ENCODE peak calls at places on chromosome X, in nine cellular contexts. Z is IMR-90; J is COR-L47; G is HFFc6; F is HCEC 1CT; V is dorsolateral prefrontal cortex; R is bronchial epithelial cell; P is AG20443; I is activated T-cell treated with anti-CD3 and anti-CD28 coated beads, Interleukin-2, amount 50 U/mL, for 24 hours. L is an unnamed sample.

GRCh38 chrX:20461576-20461975 is 194.9 kb upstream of the RPS6KA3 start:
- DNase-seq in Z (peak; percentile 39), J (no peak), G (peak; percentile 28), F (peak; percentile 55), V (no peak), R (peak; percentile 55), P (peak; percentile 8), I (no peak), L (no peak)

GRCh38 chrX:12771445-12772069 is 19.7 kb upstream of the PRPS2 start:
- DNase-seq in Z (peak; percentile 31), J (peak; percentile 1), G (peak; percentile 2), F (peak; percentile 43), V (no peak), R (no peak), P (no peak), I (peak; percentile 74), L (no peak)

GRCh38 chrX:22748093-22748999 is 251.4 kb upstream of the DDX53 start:
- DNase-seq in Z (peak; percentile 47), J (peak; percentile 7), G (peak; percentile 24), F (peak; percentile 36), V (no peak), R (peak; percentile 20), P (peak; percentile 39), I (peak; percentile 45), L (no peak)

GRCh38 chrX:10482262-10482661 is 138.1 kb downstream of the MID1 start:
- DNase-seq in Z (no peak), J (no peak), G (no peak), F (no peak), V (no peak), R (no peak), P (no peak), I (no peak), L (no peak)

GRCh38 chrX:131958724-131959123 is 64.4 kb upstream of the STK26 start:
- DNase-seq in Z (no peak), J (no peak), G (no peak), F (no peak), V (no peak), R (no peak), P (no peak), I (no peak), L (no peak)

GRCh38 chrX:72100824-72101351 is 30.8 kb downstream of the RTL5 start:
- DNase-seq in Z (no peak), J (no peak), G (no peak), F (no peak), V (no peak), R (no peak), P (peak; percentile 15), I (peak; percentile 64), L (no peak)

GRCh38 chrX:139543920-139544319 is 13.4 kb downstream of the F9 start:
- DNase-seq in Z (no peak), J (no peak), G (no peak), F (no peak), V (no peak), R (no peak), P (no peak), I (no peak), L (no peak)

GRCh38 chrX:54920610-54921426 is at the start of gene TRO:
- DNase-seq in Z (peak; percentile 10), J (peak; percentile 23), G (no peak), F (no peak), V (peak; percentile 32), R (no peak), P (no peak), I (peak; percentile 36), L (no peak)

GRCh38 chrX:44105228-44105913 is 132.2 kb upstream of the NDP start:
- DNase-seq in Z (no peak), J (no peak), G (no peak), F (no peak), V (no peak), R (no peak), P (no peak), I (no peak), L (no peak)

GRCh38 chrX:121161501-121161933 is 114.1 kb downstream of the GLUD2 start:
- DNase-seq in Z (no peak), J (no peak), G (no peak), F (no peak), V (no peak), R (no peak), P (no peak), I (no peak), L (no peak)

GRCh38 chrX:7987160-7987992 is 60.2 kb upstream of the PNPLA4 start:
- DNase-seq in Z (peak; percentile 4), J (no peak), G (peak; percentile 25), F (no peak), V (no peak), R (peak; percentile 47), P (no peak), I (no peak), L (no peak)

GRCh38 chrX:9318761-9319160 is 146.1 kb upstream of the TBL1X start:
- DNase-seq in Z (no peak), J (no peak), G (no peak), F (no peak), V (no peak), R (no peak), P (no peak), I (no peak), L (no peak)

GRCh38 chrX:38654302-38654701 is 93.0 kb downstream of the TSPAN7 start:
- DNase-seq in Z (peak; percentile 14), J (peak; percentile 7), G (peak; percentile 19), F (no peak), V (no peak), R (peak; percentile 39), P (peak; percentile 14), I (no peak), L (no peak)

GRCh38 chrX:49308604-49309269 is 5.3 kb downstream of the GAGE10 start:
- DNase-seq in Z (no peak), J (no peak), G (no peak), F (no peak), V (no peak), R (no peak), P (peak; percentile 14), I (no peak), L (no peak)

GRCh38 chrX:42714981-42715688 is 62.8 kb downstream of the PPP1R2C start:
- DNase-seq in Z (no peak), J (no peak), G (no peak), F (no peak), V (peak; percentile 75), R (peak; percentile 58), P (peak; percentile 12), I (peak; percentile 48), L (no peak)

GRCh38 chrX:140767646-140768045 is 58.1 kb downstream of the LINC00632 start:
- DNase-seq in Z (no peak), J (no peak), G (peak; percentile 21), F (no peak), V (no peak), R (peak; percentile 4), P (no peak), I (no peak), L (no peak)